ENCODE peak calls at places on chromosomes 11 and 22, in five cellular contexts. G, F, K, J and R are unnamed samples.
A peak's percentile ranks its signal among the peaks of the same experiment; 100 is the strongest.

GRCh38 chr11:8231979-8232378 is 31.7 kb downstream of the LMO1 start:
- DNase-seq in G (no peak), J (peak; percentile 71), F (no peak), K (peak; percentile 39), R (no peak)

GRCh38 chr22:36015806-36016519 is 12.7 kb downstream of the RBFOX2 start:
- DNase-seq in F (no peak), G (no peak), K (no peak), J (no peak), R (no peak)

GRCh38 chr11:93521086-93521485 is 22.1 kb downstream of the SMCO4 start:
- DNase-seq in K (no peak), F (no peak), G (no peak), J (no peak), R (no peak)

GRCh38 chr11:29511394-29511793 is 505.4 kb downstream of the KCNA4 start:
- DNase-seq in J (no peak), K (no peak), G (no peak), F (no peak), R (no peak)

GRCh38 chr11:46112961-46113617 is 8.2 kb downstream of the PHF21A start:
- DNase-seq in K (no peak), G (peak; percentile 53), F (peak; percentile 74), J (peak; percentile 64), R (no peak)

GRCh38 chr11:65026810-65027209 is 429 bp upstream of the SNX15 start:
- DNase-seq in G (no peak), F (no peak), K (no peak), J (no peak), R (no peak)

GRCh38 chr11:96168623-96169022 is 174.4 kb downstream of the MAML2 start:
- DNase-seq in F (peak; percentile 44), K (no peak), G (no peak), J (no peak), R (no peak)

GRCh38 chr11:122037911-122038310 is 78.1 kb downstream of the BLID start:
- DNase-seq in F (no peak), J (no peak), K (no peak), G (no peak), R (no peak)

GRCh38 chr22:46895753-46896152 is 133.3 kb downstream of the TBC1D22A start:
- DNase-seq in F (no peak), J (no peak), K (no peak), G (no peak), R (no peak)

GRCh38 chr11:78916759-78917158 is 342.1 kb upstream of the NARS2 start:
- DNase-seq in J (no peak), F (no peak), G (no peak), K (no peak), R (no peak)

GRCh38 chr11:130181295-130182272 is 22.0 kb downstream of the ST14 start:
- DNase-seq in J (no peak), G (no peak), K (peak; percentile 77), F (peak; percentile 27), R (no peak)

GRCh38 chr22:50506611-50507420 is 686 bp downstream of the LMF2 start:
- DNase-seq in J (no peak), G (no peak), K (peak; percentile 39), F (no peak), R (no peak)

GRCh38 chr22:25704701-25705100 is 37.3 kb upstream of the MYO18B start:
- DNase-seq in K (no peak), F (no peak), G (peak; percentile 43), J (no peak), R (no peak)
- TF ChIP-seq CTCF in K (no peak), F (no peak), G (no peak), J (no peak), R (no peak)

DNA sequence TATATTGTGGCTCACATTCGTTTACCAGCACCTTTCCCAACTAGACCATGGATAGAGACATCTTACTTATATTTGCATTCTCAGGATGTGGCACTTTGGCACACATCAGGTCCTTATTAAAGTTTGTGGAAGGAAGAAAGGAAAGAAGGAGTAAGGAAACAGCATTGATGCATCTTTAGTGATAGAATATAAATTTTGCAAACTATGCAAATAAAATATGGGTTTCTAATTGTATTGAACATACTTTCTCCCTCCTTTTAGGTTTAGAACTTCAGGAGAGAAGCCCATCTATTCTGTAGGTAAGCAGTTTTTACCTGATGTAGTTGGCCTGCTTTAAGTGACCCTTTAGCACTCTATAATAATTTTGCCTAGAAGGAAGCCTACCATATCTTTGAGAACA is 20.4 kb downstream of the MRPL48 start:
- DNase-seq in J (no peak), G (no peak), K (no peak), F (no peak), R (no peak)
- TF ChIP-seq CTCF in J (no peak), G (no peak), K (no peak), F (no peak), R (no peak)

DNA sequence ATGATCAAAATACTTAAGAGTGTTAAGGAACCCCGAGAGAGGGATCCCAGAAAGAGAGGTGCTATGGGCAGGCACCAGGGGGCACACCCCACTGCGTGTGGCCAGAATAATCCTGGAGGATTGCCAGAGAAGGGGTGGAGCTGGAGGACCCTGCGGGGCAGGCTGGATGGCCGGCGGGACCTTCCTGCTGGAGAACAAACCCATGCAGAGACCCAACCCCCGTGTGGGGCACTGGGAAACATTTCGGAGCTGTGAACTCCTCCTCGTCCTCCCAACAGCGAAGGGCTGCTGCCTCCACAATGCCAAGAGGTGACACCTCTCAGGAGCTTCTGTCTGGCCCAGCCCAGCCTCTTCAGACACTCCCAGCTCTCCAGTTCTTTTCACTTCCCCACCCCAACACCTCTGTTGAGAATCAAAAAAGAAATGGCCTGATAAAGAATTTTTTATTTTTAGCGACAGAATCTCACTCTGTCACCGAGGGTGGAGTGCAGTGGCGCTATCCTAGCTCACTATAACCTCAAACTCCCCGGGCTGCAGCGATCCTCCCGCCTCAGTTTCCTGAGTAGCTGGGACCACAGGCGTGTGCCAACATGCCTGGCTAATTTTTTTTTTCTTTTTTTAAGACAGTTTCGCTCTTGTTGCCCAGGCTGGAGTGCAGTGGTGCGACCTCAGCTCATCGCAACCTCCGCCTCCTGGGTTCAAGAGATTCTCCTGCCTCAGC is 25.6 kb downstream of the RHOD start:
- DNase-seq in K (peak; percentile 30), J (peak; percentile 55), F (no peak), G (no peak), R (no peak)
- TF ChIP-seq CTCF in K (no peak), J (no peak), F (no peak), G (peak; percentile 34), R (no peak)

GRCh38 chr11:6638437-6638836 is 17.2 kb downstream of the DCHS1 start:
- DNase-seq in K (no peak), G (no peak), J (no peak), F (no peak), R (no peak)
- TF ChIP-seq CTCF in K (no peak), G (no peak), J (no peak), F (no peak), R (no peak)

DNA sequence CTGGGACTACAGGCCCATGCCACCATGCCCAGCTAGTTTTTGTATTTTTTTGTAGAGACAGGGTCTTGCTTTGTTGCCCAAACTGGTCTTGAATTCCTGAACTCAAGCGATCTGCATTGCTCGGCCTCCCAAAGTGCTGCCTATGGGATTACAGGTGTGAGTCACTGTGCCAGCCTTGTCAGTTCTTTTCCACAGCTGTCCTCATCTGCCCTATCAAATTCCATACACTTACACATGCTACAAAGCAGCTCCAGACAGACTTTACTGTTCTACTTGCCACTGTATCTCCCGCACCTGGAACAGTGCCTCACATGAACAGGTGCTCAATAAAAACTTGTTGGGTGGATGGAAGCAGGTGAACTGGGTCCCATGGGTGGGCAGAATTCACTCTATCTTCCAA is 8.2 kb downstream of the STX5 start:
- DNase-seq in G (no peak), J (no peak), K (no peak), F (no peak), R (no peak)
- TF ChIP-seq CTCF in G (no peak), J (no peak), K (no peak), F (no peak), R (no peak)

GRCh38 chr11:68076371-68077042 is 37.7 kb downstream of the TCIRG1 start:
- DNase-seq in J (peak; percentile 32), F (no peak), K (no peak), G (no peak), R (peak; percentile 28)
- TF ChIP-seq CTCF in J (no peak), F (peak; percentile 5), K (no peak), G (peak; percentile 44), R (no peak)

GRCh38 chr22:17787159-17788022 is 13.1 kb upstream of the BID start:
- DNase-seq in J (no peak), F (no peak), K (no peak), G (no peak), R (no peak)

GRCh38 chr22:17786435-17787158 is 12.3 kb upstream of the BID start:
- DNase-seq in K (peak; percentile 27), J (no peak), G (no peak), F (no peak), R (peak; percentile 57)

GRCh38 chr22:17784776-17785175 is 10.5 kb upstream of the BID start:
- DNase-seq in K (no peak), G (no peak), F (no peak), J (no peak), R (no peak)

GRCh38 chr22:17783773-17784480 is 9.7 kb upstream of the BID start:
- DNase-seq in F (no peak), J (peak; percentile 59), G (no peak), K (no peak), R (no peak)

GRCh38 chr22:17785185-17786184 is 11.2 kb upstream of the BID start:
- DNase-seq in J (no peak), G (peak; percentile 69), K (peak; percentile 23), F (peak; percentile 31), R (peak; percentile 64)
- TF ChIP-seq CTCF in J (peak; percentile 43), G (peak; percentile 69), K (peak; percentile 32), F (peak; percentile 46), R (peak; percentile 68)

DNA sequence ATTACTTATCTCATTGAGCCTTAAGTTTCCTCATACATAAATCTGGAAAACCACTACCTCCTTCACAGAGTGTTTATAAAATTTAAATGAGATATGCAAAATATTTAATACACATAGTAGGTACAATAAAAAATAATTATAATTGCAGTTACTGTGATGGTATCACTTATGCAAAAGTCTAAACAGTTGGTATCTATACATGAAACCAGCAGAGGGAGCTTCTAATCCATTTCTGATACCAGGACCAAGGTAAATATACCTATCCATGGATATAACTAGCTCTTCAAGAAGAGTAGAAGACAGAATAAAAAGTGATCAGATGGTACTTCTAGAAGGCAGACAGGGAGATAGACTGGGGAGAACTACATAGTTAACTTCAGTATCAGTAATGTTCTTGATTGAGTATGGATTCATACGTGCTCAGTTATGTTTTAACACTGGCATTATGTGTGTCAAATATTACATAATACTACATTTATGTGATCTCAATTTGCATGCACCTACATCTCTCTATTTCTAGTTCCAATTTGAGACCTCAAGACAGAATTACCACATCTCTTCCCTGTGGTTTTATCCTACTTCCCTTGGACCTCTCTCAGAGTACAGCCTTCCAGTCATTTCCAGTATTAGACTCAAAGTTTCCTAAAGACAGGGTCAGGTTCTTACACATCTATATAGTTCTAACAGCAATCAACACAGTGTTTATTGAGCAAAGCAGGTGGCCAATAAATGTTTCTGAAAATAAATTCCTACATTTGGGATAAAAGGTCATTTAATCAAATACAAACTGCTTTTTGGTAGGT is 13.7 kb upstream of the TSG101 start:
- DNase-seq in G (peak; percentile 48), J (peak; percentile 28), K (no peak), F (no peak), R (no peak)
- TF ChIP-seq CTCF in G (peak; percentile 48), J (peak; percentile 61), K (no peak), F (peak; percentile 77), R (no peak)